ENCODE peak calls at places on chromosomes 5 and 9, in seven cellular contexts. T is mesendoderm; W is endothelial cell; L is HS-5; U is 8988T; G is HepG2; P is activated gamma-delta T cell treated with anti-CD3 and anti-CD28 coated beads, Interleukin-2, amount 50 U/mL, for 16 hours. X is an unnamed sample.

GRCh38 chr9:81646337-81646736 is 43.0 kb downstream of the TLE1 start:
- DNase-seq in T (no peak), W (no peak), L (no peak), U (no peak), G (no peak), P (no peak), X (no peak)

GRCh38 chr9:135811796-135812195 is 95.5 kb downstream of the CAMSAP1 start:
- DNase-seq in T (no peak), W (no peak), L (no peak), U (no peak), G (no peak), P (no peak), X (no peak)

GRCh38 chr9:5799314-5799713 is 33.6 kb downstream of the ERMP1 start:
- DNase-seq in T (peak), W (no peak), L (no peak), U (no peak), G (peak), P (no peak), X (peak)

GRCh38 chr5:138696501-138696900 is 56.7 kb upstream of the CTNNA1 start:
- DNase-seq in T (no peak), W (no peak), L (peak), U (peak), G (no peak), P (no peak), X (peak)

GRCh38 chr9:114958021-114958846 is 27.8 kb upstream of the TNFSF8 start:
- DNase-seq in T (no peak), W (no peak), L (peak), U (no peak), G (no peak), P (peak), X (no peak)

GRCh38 chr9:22228542-22228941 is 218.1 kb upstream of the DMRTA1 start:
- DNase-seq in T (no peak), W (no peak), L (no peak), U (no peak), G (no peak), P (no peak), X (no peak)

GRCh38 chr9:4832786-4833579 is 40.2 kb downstream of the RCL1 start:
- DNase-seq in T (peak), W (no peak), L (peak), U (peak), G (peak), P (no peak), X (peak)

GRCh38 chr5:108372369-108372768 is 9.5 kb downstream of the FBXL17 start:
- DNase-seq in T (peak), W (no peak), L (no peak), U (no peak), G (no peak), P (no peak), X (no peak)

GRCh38 chr9:36165766-36166149 is 3.4 kb upstream of the CCIN start:
- DNase-seq in T (peak), W (no peak), L (no peak), U (no peak), G (no peak), P (no peak), X (no peak)

GRCh38 chr5:161545701-161546462 is 643 bp downstream of the GABRB2 start:
- DNase-seq in T (peak), W (no peak), L (no peak), U (no peak), G (no peak), P (no peak), X (no peak)

GRCh38 chr5:89437450-89438435 is 554.8 kb upstream of the MEF2C start:
- DNase-seq in T (no peak), W (no peak), L (peak), U (no peak), G (no peak), P (no peak), X (no peak)

GRCh38 chr9:98226968-98227367 is 28.5 kb downstream of the TBC1D2 start:
- DNase-seq in T (no peak), W (no peak), L (no peak), U (no peak), G (no peak), P (no peak), X (no peak)

GRCh38 chr5:149913449-149914419 is 30.9 kb downstream of the PDE6A start:
- DNase-seq in T (peak), W (no peak), L (no peak), U (no peak), G (no peak), P (no peak), X (no peak)

X was measured in hepatocyte.